ENCODE peak calls at places on chromosomes 2 and 18, in ten cellular contexts. I is CD8-positive, alpha-beta T cell; T is breast epithelium; D is KBM-7; M is activated CD4-positive, CD25-positive, alpha-beta regulatory T cell; J is progenitor cell of endocrine pancreas; C is nephron progenitor cell; R is T-helper 22 cell; G is midbrain; Y is endothelial cell. K is an unnamed sample.

GRCh38 chr2:115083216-115083615 is 640.8 kb downstream of the DPP10 start:
- DNase-seq in I (no peak), T (no peak), D (no peak), M (no peak), J (no peak), C (no peak), R (no peak), G (peak), Y (no peak), K (no peak)

GRCh38 chr18:11149441-11150270 is at the start of gene PIEZO2:
- DNase-seq in I (no peak), T (no peak), D (peak), M (no peak), J (peak), C (peak), R (no peak), G (peak), Y (peak), K (peak)

GRCh38 chr2:97546711-97547110 is 43.0 kb downstream of the ANKRD36B start:
- DNase-seq in I (no peak), T (no peak), D (no peak), M (no peak), J (no peak), C (no peak), R (no peak), G (no peak), Y (no peak), K (no peak)

GRCh38 chr2:66581461-66582363 is 146.8 kb downstream of the MEIS1 start:
- DNase-seq in I (no peak), T (no peak), D (no peak), M (no peak), J (peak), C (peak), R (no peak), G (no peak), Y (peak), K (peak)

GRCh38 chr2:54310961-54311360 is 54.9 kb upstream of the TSPYL6 start:
- DNase-seq in I (no peak), T (no peak), D (peak), M (no peak), J (no peak), C (no peak), R (no peak), G (no peak), Y (no peak), K (no peak)

GRCh38 chr2:128495996-128496547 is 177.4 kb upstream of the HS6ST1 start:
- DNase-seq in I (no peak), T (no peak), D (no peak), M (no peak), J (no peak), C (no peak), R (no peak), G (no peak), Y (no peak), K (no peak)

GRCh38 chr2:3290655-3291054 is 87.0 kb downstream of the EIPR1 start:
- DNase-seq in I (no peak), T (no peak), D (no peak), M (no peak), J (no peak), C (peak), R (no peak), G (no peak), Y (no peak), K (no peak)

GRCh38 chr2:119548516-119549120 is 4.4 kb downstream of the CFAP221 start:
- DNase-seq in I (no peak), T (no peak), D (no peak), M (no peak), J (no peak), C (no peak), R (no peak), G (no peak), Y (no peak), K (no peak)

GRCh38 chr2:112721819-112722522 is 1.2 kb downstream of the NT5DC4 start:
- DNase-seq in I (no peak), T (no peak), D (no peak), M (no peak), J (no peak), C (no peak), R (no peak), G (no peak), Y (no peak), K (no peak)

GRCh38 chr18:12246849-12247808 is 7.0 kb upstream of the CIDEA start:
- DNase-seq in I (no peak), T (no peak), D (peak), M (no peak), J (no peak), C (peak), R (no peak), G (no peak), Y (peak), K (peak)

GRCh38 chr2:46339676-46340459 is 42.7 kb downstream of the EPAS1 start:
- DNase-seq in I (no peak), T (no peak), D (no peak), M (no peak), J (no peak), C (no peak), R (no peak), G (no peak), Y (no peak), K (no peak)

GRCh38 chr2:229081411-229081810 is 189.7 kb downstream of the PID1 start:
- DNase-seq in I (no peak), T (no peak), D (no peak), M (no peak), J (no peak), C (no peak), R (no peak), G (no peak), Y (no peak), K (no peak)

GRCh38 chr2:178298785-178299212 is 104.5 kb downstream of the OSBPL6 start:
- DNase-seq in I (no peak), T (no peak), D (no peak), M (no peak), J (no peak), C (no peak), R (no peak), G (no peak), Y (no peak), K (no peak)

GRCh38 chr2:233446616-233447305 is 92.5 kb downstream of the DGKD start:
- DNase-seq in I (no peak), T (no peak), D (no peak), M (no peak), J (no peak), C (no peak), R (no peak), G (no peak), Y (no peak), K (no peak)

GRCh38 chr18:67519582-67519981 is 3.1 kb upstream of the DSEL start:
- DNase-seq in I (no peak), T (no peak), D (no peak), M (no peak), J (no peak), C (no peak), R (no peak), G (no peak), Y (no peak), K (no peak)

GRCh38 chr2:47534179-47534919 is 131.4 kb downstream of the MSH2 start:
- DNase-seq in I (no peak), T (no peak), D (no peak), M (no peak), J (no peak), C (peak), R (no peak), G (no peak), Y (no peak), K (no peak)

GRCh38 chr2:37566517-37566961 is 104.9 kb downstream of the CDC42EP3 start:
- DNase-seq in I (no peak), T (no peak), D (no peak), M (no peak), J (no peak), C (no peak), R (no peak), G (no peak), Y (no peak), K (no peak)

GRCh38 chr18:5294113-5294617 is 1.4 kb downstream of the ZBTB14 start:
- DNase-seq in I (no peak), T (peak), D (no peak), M (peak), J (no peak), C (peak), R (no peak), G (peak), Y (peak), K (no peak)

GRCh38 chr2:130892793-130893785 is 56.4 kb downstream of the ARHGEF4 start:
- DNase-seq in I (no peak), T (no peak), D (no peak), M (no peak), J (no peak), C (no peak), R (no peak), G (no peak), Y (no peak), K (no peak)

GRCh38 chr2:63406641-63407040 is 181.6 kb downstream of the WDPCP start:
- DNase-seq in I (no peak), T (no peak), D (no peak), M (no peak), J (no peak), C (no peak), R (no peak), G (no peak), Y (no peak), K (no peak)

GRCh38 chr18:62588217-62588616 is 65.4 kb downstream of the ZCCHC2 start:
- DNase-seq in I (no peak), T (no peak), D (no peak), M (no peak), J (no peak), C (no peak), R (no peak), G (no peak), Y (no peak), K (no peak)

GRCh38 chr2:170276056-170276455 is 98.1 kb downstream of the MYO3B start:
- DNase-seq in I (no peak), T (no peak), D (no peak), M (no peak), J (no peak), C (no peak), R (no peak), G (no peak), Y (no peak), K (no peak)

GRCh38 chr2:212484563-212485080 is 54.0 kb downstream of the ERBB4 start:
- DNase-seq in I (no peak), T (no peak), D (no peak), M (no peak), J (no peak), C (no peak), R (no peak), G (no peak), Y (no peak), K (no peak)

GRCh38 chr2:234178309-234179030 is 128.0 kb downstream of the SPP2 start:
- DNase-seq in I (no peak), T (no peak), D (peak), M (no peak), J (no peak), C (peak), R (no peak), G (no peak), Y (no peak), K (no peak)

GRCh38 chr2:70954886-70955285 is 19.2 kb downstream of the ATP6V1B1 start:
- DNase-seq in I (no peak), T (no peak), D (no peak), M (no peak), J (no peak), C (no peak), R (no peak), G (no peak), Y (no peak), K (no peak)

GRCh38 chr18:48583568-48583967 is 44.7 kb downstream of the CTIF start:
- DNase-seq in I (no peak), T (no peak), D (no peak), M (no peak), J (no peak), C (no peak), R (no peak), G (no peak), Y (no peak), K (no peak)

GRCh38 chr2:60873381-60873780 is 8.0 kb upstream of the REL start:
- DNase-seq in I (no peak), T (no peak), D (no peak), M (no peak), J (no peak), C (no peak), R (no peak), G (no peak), Y (no peak), K (no peak)

GRCh38 chr2:38030590-38031326 is 45.2 kb downstream of the CYP1B1 start:
- DNase-seq in I (no peak), T (no peak), D (no peak), M (no peak), J (no peak), C (no peak), R (no peak), G (no peak), Y (no peak), K (no peak)

GRCh38 chr2:119106301-119106897 is 52.2 kb downstream of the C1QL2 start:
- DNase-seq in I (no peak), T (no peak), D (peak), M (no peak), J (peak), C (peak), R (no peak), G (peak), Y (peak), K (peak)

GRCh38 chr18:8912348-8913057 is 190.0 kb upstream of the NDUFV2 start:
- DNase-seq in I (no peak), T (no peak), D (no peak), M (no peak), J (no peak), C (peak), R (no peak), G (no peak), Y (no peak), K (peak)

GRCh38 chr2:21418456-21418855 is 294.7 kb downstream of the TDRD15 start:
- DNase-seq in I (no peak), T (no peak), D (no peak), M (no peak), J (no peak), C (no peak), R (no peak), G (no peak), Y (no peak), K (no peak)

GRCh38 chr18:34709631-34710429 is at the start of gene DTNA:
- DNase-seq in I (no peak), T (no peak), D (no peak), M (no peak), J (no peak), C (no peak), R (no peak), G (peak), Y (no peak), K (no peak)